ENCODE peak calls at places on chromosome 3, in eight cellular contexts. Z, M, X, U, E, I, A and O are unnamed samples.

GRCh38 chr3:15892828-15893227 is 95.0 kb upstream of the ANKRD28 start:
- DNase-seq in M (no peak), A (no peak), Z (no peak), I (no peak), E (no peak), U (no peak), X (no peak), O (no peak)

GRCh38 chr3:45677045-45677436 is 12.2 kb upstream of the SACM1L start:
- DNase-seq in Z (no peak), A (no peak), X (peak), U (peak), I (peak), M (peak), E (no peak), O (no peak)

GRCh38 chr3:50372349-50372748 is 13.0 kb upstream of the TMEM115 start:
- DNase-seq in M (no peak), E (no peak), X (no peak), Z (no peak), A (no peak), I (no peak), U (no peak), O (no peak)

GRCh38 chr3:58234516-58234931 is 3.1 kb upstream of the ABHD6 start:
- DNase-seq in M (no peak), E (no peak), X (peak), I (no peak), U (no peak), Z (no peak), A (no peak), O (no peak)

GRCh38 chr3:109597438-109597837 is 260.1 kb upstream of the DPPA4 start:
- DNase-seq in A (no peak), E (no peak), X (no peak), M (no peak), I (no peak), Z (no peak), U (no peak), O (no peak)

GRCh38 chr3:113132571-113132996 is 78.8 kb upstream of the BOC start:
- DNase-seq in U (no peak), X (peak), M (no peak), I (no peak), E (no peak), A (no peak), Z (no peak), O (no peak)

GRCh38 chr3:71998995-71999673 is 214.2 kb upstream of the PROK2 start:
- DNase-seq in E (no peak), A (no peak), M (no peak), Z (no peak), X (peak), I (no peak), U (peak), O (no peak)

GRCh38 chr3:100782906-100783305 is 73.6 kb downstream of the TFG start:
- DNase-seq in A (no peak), E (no peak), U (no peak), Z (no peak), X (no peak), I (no peak), M (no peak), O (no peak)

GRCh38 chr3:95923496-95924210 is 890.7 kb upstream of the EPHA6 start:
- DNase-seq in M (peak), Z (no peak), X (peak), E (no peak), A (no peak), I (no peak), U (no peak), O (no peak)

GRCh38 chr3:160981217-160981938 is 123.8 kb downstream of the B3GALNT1 start:
- DNase-seq in M (peak), A (no peak), E (no peak), Z (peak), I (no peak), U (no peak), X (no peak), O (peak)

GRCh38 chr3:52281980-52282801 is 3.7 kb upstream of the WDR82 start:
- DNase-seq in X (peak), A (no peak), M (peak), I (peak), E (no peak), Z (no peak), U (no peak), O (no peak)

GRCh38 chr3:171347017-171347979 is 112.9 kb downstream of the TNIK start:
- DNase-seq in E (no peak), I (no peak), M (peak), X (peak), Z (no peak), U (no peak), A (no peak), O (peak)

GRCh38 chr3:172153335-172153861 is 114.0 kb downstream of the FNDC3B start:
- DNase-seq in A (peak), M (peak), X (peak), E (peak), Z (peak), I (peak), U (peak), O (peak)

GRCh38 chr3:60610441-60611112 is 640.7 kb downstream of the FHIT start:
- DNase-seq in X (peak), I (no peak), E (no peak), A (no peak), Z (no peak), M (no peak), U (no peak), O (no peak)

GRCh38 chr3:153513236-153513635 is 351.2 kb downstream of the RAP2B start:
- DNase-seq in I (no peak), U (no peak), Z (no peak), E (no peak), A (no peak), X (no peak), M (peak), O (no peak)

GRCh38 chr3:139827833-139828232 is 107.2 kb upstream of the CLSTN2 start:
- DNase-seq in A (no peak), X (no peak), Z (no peak), M (no peak), U (no peak), E (no peak), I (no peak), O (no peak)

GRCh38 chr3:151841801-151842200 is 27.9 kb downstream of the AADAC start:
- DNase-seq in M (no peak), I (no peak), U (no peak), E (no peak), A (no peak), X (no peak), Z (no peak), O (no peak)

GRCh38 chr3:108642526-108642925 is 53.0 kb downstream of the DZIP3 start:
- DNase-seq in E (no peak), Z (no peak), U (no peak), M (no peak), I (no peak), X (no peak), A (no peak), O (no peak)

GRCh38 chr3:17979248-17979647 is 236.8 kb upstream of the TBC1D5 start:
- DNase-seq in M (peak), X (peak), E (peak), Z (no peak), U (no peak), I (no peak), A (no peak), O (peak)

GRCh38 chr3:67033091-67033490 is 35.0 kb downstream of the KBTBD8 start:
- DNase-seq in E (no peak), A (no peak), I (no peak), U (no peak), M (no peak), X (no peak), Z (no peak), O (no peak)

GRCh38 chr3:5192568-5193319 is 5.2 kb downstream of the EDEM1 start:
- DNase-seq in M (no peak), Z (no peak), U (no peak), X (no peak), A (no peak), I (no peak), E (no peak), O (no peak)

GRCh38 chr3:179410317-179410716 is 41.0 kb downstream of the GNB4 start:
- DNase-seq in E (no peak), A (no peak), M (peak), Z (no peak), I (no peak), U (no peak), X (no peak), O (no peak)

GRCh38 chr3:27861047-27862036 is 139.2 kb upstream of the EOMES start:
- DNase-seq in A (no peak), M (no peak), I (no peak), E (no peak), X (no peak), U (no peak), Z (no peak), O (no peak)

GRCh38 chr3:14425574-14426304 is 23.3 kb downstream of the SLC6A6 start:
- DNase-seq in M (peak), Z (no peak), E (no peak), A (no peak), I (peak), U (no peak), X (no peak), O (no peak)

GRCh38 chr3:184711366-184712247 is at the start of gene MAGEF1:
- DNase-seq in A (peak), E (peak), Z (peak), M (peak), U (no peak), I (peak), X (peak), O (peak)

GRCh38 chr3:127565711-127566110 is 24.8 kb downstream of the TPRA1 start:
- DNase-seq in I (no peak), M (no peak), A (no peak), E (no peak), Z (no peak), X (no peak), U (no peak), O (no peak)

GRCh38 chr3:94132777-94133176 is 69.9 kb downstream of the NSUN3 start:
- DNase-seq in E (no peak), A (no peak), I (no peak), M (no peak), X (no peak), Z (no peak), U (peak), O (no peak)

GRCh38 chr3:31166249-31166885 is 271.9 kb upstream of the GADL1 start:
- DNase-seq in A (no peak), I (no peak), X (peak), U (no peak), E (no peak), Z (no peak), M (no peak), O (no peak)

GRCh38 chr3:69746119-69746518 is 6.9 kb downstream of the MITF start:
- DNase-seq in E (no peak), Z (no peak), I (no peak), M (no peak), U (no peak), X (no peak), A (no peak), O (peak)

GRCh38 chr3:183032904-183033555 is 52.7 kb upstream of the DCUN1D1 start:
- DNase-seq in X (no peak), A (no peak), I (no peak), U (no peak), E (no peak), Z (no peak), M (no peak), O (no peak)

GRCh38 chr3:79767194-79767952 is 425 bp downstream of the ROBO1 start:
- DNase-seq in U (no peak), A (no peak), X (no peak), I (no peak), M (no peak), E (no peak), Z (no peak), O (peak)

GRCh38 chr3:196055683-196056270 is 26.1 kb downstream of the TFRC start:
- DNase-seq in Z (no peak), X (no peak), U (no peak), I (no peak), M (no peak), E (no peak), A (no peak), O (no peak)

GRCh38 chr3:76824658-76825310 is 215.1 kb upstream of the ROBO2 start:
- DNase-seq in E (no peak), A (no peak), I (no peak), Z (no peak), U (no peak), M (no peak), X (no peak), O (no peak)

GRCh38 chr3:187735383-187735782 is 9.9 kb downstream of the BCL6 start:
- DNase-seq in A (no peak), E (no peak), U (no peak), X (no peak), Z (no peak), M (no peak), I (no peak), O (no peak)

GRCh38 chr3:9032236-9032777 is 69.0 kb upstream of the RAD18 start:
- DNase-seq in I (no peak), M (no peak), X (no peak), U (no peak), A (no peak), Z (no peak), E (no peak), O (no peak)

GRCh38 chr3:66449411-66449931 is 51.4 kb downstream of the LRIG1 start:
- DNase-seq in M (no peak), Z (no peak), A (no peak), U (no peak), E (no peak), X (no peak), I (no peak), O (peak)